ENCODE peak calls at places on chromosomes 7 and 10, in six cellular contexts. M is HCT116, V is K562, P is SK-N-SH, F is HepG2, L is GM12878. N is an unnamed sample.

GRCh38 chr7:674454-675410 is 51.8 kb upstream of the DNAAF5 start:
- DNase-seq in M (no peak), V (no peak), P (no peak), F (no peak), L (no peak), N (no peak)

GRCh38 chr7:18895456-18895855 is 222.0 kb downstream of the TWIST1 start:
- DNase-seq in M (peak; percentile 53), V (no peak), P (no peak), F (no peak), L (no peak), N (peak; percentile 72)

GRCh38 chr7:40047661-40048060 is 86.8 kb downstream of the MPLKIP start:
- DNase-seq in M (no peak), V (no peak), P (no peak), F (peak; percentile 4), L (no peak), N (no peak)

GRCh38 chr10:5481121-5481520 is 18.2 kb downstream of the CALML5 start:
- DNase-seq in M (no peak), V (no peak), P (no peak), F (no peak), L (no peak), N (no peak)

GRCh38 chr7:138919256-138919655 is 61.9 kb downstream of the KIAA1549 start:
- DNase-seq in M (no peak), V (no peak), P (no peak), F (no peak), L (no peak), N (no peak)

GRCh38 chr7:128409435-128410091 is at the start of gene IMPDH1:
- DNase-seq in M (no peak), V (peak; percentile 100), P (peak; percentile 100), F (no peak), L (no peak), N (no peak)

GRCh38 chr10:92880233-92880861 is 32.0 kb downstream of the EXOC6 start:
- DNase-seq in M (peak; percentile 37), V (no peak), P (peak; percentile 37), F (peak; percentile 54), L (no peak), N (no peak)

GRCh38 chr10:31524458-31524857 is 205.4 kb downstream of the ZEB1 start:
- DNase-seq in M (no peak), V (no peak), P (no peak), F (no peak), L (no peak), N (no peak)

GRCh38 chr10:43407576-43408330 is 1.2 kb downstream of the HNRNPF start:
- DNase-seq in M (peak; percentile 76), V (peak; percentile 72), P (peak; percentile 85), F (peak; percentile 89), L (no peak), N (peak; percentile 57)

GRCh38 chr7:95772771-95773581 is 622 bp downstream of the DYNC1I1 start:
- DNase-seq in M (no peak), V (no peak), P (no peak), F (no peak), L (no peak), N (no peak)

GRCh38 chr7:128027485-128027980 is 3.7 kb downstream of the LRRC4 start:
- DNase-seq in M (no peak), V (no peak), P (no peak), F (no peak), L (no peak), N (no peak)

GRCh38 chr7:13467111-13467547 is 522.3 kb downstream of the ETV1 start:
- DNase-seq in M (no peak), V (no peak), P (peak; percentile 59), F (no peak), L (no peak), N (no peak)

GRCh38 chr7:2641406-2642393 is 9.9 kb downstream of the TTYH3 start:
- DNase-seq in M (no peak), V (no peak), P (peak; percentile 75), F (peak; percentile 71), L (peak; percentile 47), N (no peak)

GRCh38 chr7:55271069-55271468 is 94.1 kb upstream of the LANCL2 start:
- DNase-seq in M (no peak), V (no peak), P (no peak), F (no peak), L (no peak), N (no peak)

GRCh38 chr7:126700807-126701604 is 551.7 kb downstream of the GRM8 start:
- DNase-seq in M (peak; percentile 90), V (peak; percentile 79), P (peak; percentile 66), F (peak; percentile 41), L (peak; percentile 98), N (peak; percentile 94)

GRCh38 chr7:133504825-133505224 is 251.9 kb downstream of the EXOC4 start:
- DNase-seq in M (no peak), V (no peak), P (no peak), F (no peak), L (no peak), N (no peak)

GRCh38 chr10:85642421-85643170 is 724.0 kb downstream of the GRID1 start:
- DNase-seq in M (peak; percentile 82), V (no peak), P (no peak), F (peak; percentile 65), L (no peak), N (peak; percentile 96)

GRCh38 chr10:129593953-129594352 is 126.9 kb downstream of the MGMT start:
- DNase-seq in M (no peak), V (no peak), P (no peak), F (no peak), L (no peak), N (no peak)

GRCh38 chr10:10209152-10209551 is 808.5 kb upstream of the CELF2 start:
- DNase-seq in M (no peak), V (no peak), P (no peak), F (no peak), L (no peak), N (no peak)

GRCh38 chr10:29649561-29650551 is 15.1 kb upstream of the SVIL start:
- DNase-seq in M (no peak), V (no peak), P (no peak), F (no peak), L (no peak), N (no peak)

GRCh38 chr10:90227786-90228185 is 526.4 kb downstream of the KIF20B start:
- DNase-seq in M (no peak), V (no peak), P (no peak), F (no peak), L (no peak), N (no peak)

GRCh38 chr7:150948791-150949251 is 29.3 kb downstream of the KCNH2 start:
- DNase-seq in M (no peak), V (no peak), P (peak; percentile 58), F (no peak), L (no peak), N (no peak)

GRCh38 chr7:28166982-28167715 is 13.4 kb downstream of the JAZF1 start:
- DNase-seq in M (no peak), V (no peak), P (no peak), F (no peak), L (no peak), N (no peak)

GRCh38 chr10:95253007-95253406 is 37.8 kb downstream of the PDLIM1 start:
- DNase-seq in M (no peak), V (no peak), P (no peak), F (no peak), L (no peak), N (no peak)

GRCh38 chr7:8453535-8453934 is 20.1 kb downstream of the NXPH1 start:
- DNase-seq in M (no peak), V (no peak), P (no peak), F (no peak), L (no peak), N (no peak)

GRCh38 chr7:112207765-112208164 is 1.3 kb downstream of the ZNF277 start:
- DNase-seq in M (no peak), V (no peak), P (no peak), F (no peak), L (no peak), N (no peak)

GRCh38 chr7:112206238-112207105 is at the start of the genes DOCK4 and ZNF277:
- DNase-seq in M (peak; percentile 96), V (peak; percentile 98), P (peak; percentile 98), F (peak; percentile 97), L (peak; percentile 94), N (peak; percentile 99)

GRCh38 chr7:112204776-112205347 is 1.3 kb downstream of the DOCK4 start:
- DNase-seq in M (no peak), V (no peak), P (no peak), F (no peak), L (no peak), N (no peak)

GRCh38 chr7:112205348-112206237 is 606 bp downstream of the DOCK4 start:
- DNase-seq in M (peak; percentile 7), V (peak; percentile 48), P (peak; percentile 83), F (peak; percentile 48), L (no peak), N (peak; percentile 35)

GRCh38 chr7:112207106-112207592 is 654 bp downstream of the ZNF277 start:
- DNase-seq in M (no peak), V (peak; percentile 27), P (peak; percentile 44), F (no peak), L (no peak), N (no peak)
- TF ChIP-seq SIN3A in M (no peak), V (no peak), P (no peak), F (no peak), L (no peak), N (no peak)

DNA sequence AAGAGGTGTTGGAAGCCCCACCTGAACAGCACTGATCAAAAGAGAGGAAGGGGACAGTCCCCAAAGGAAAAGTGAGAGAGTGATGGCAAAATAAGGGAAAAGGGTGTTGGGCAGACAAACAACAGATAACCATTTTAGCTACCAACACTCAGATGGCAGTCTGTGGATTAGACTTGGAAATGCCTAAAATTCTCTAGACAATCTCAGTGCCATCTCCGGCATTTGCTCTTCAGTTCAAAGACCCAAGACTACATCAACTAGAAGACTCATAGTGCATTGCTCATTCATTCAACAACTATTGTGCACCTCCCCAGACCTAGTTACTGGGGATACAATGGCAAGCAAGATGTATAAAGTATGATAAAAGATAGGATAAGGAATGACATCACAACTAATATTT is 109.4 kb upstream of the ARID5B start:
- DNase-seq in M (no peak), V (no peak), P (no peak), F (no peak), L (no peak), N (no peak)
- TF ChIP-seq REST in M (no peak), V (no peak), P (no peak), F (no peak), L (no peak), N (no peak)

GRCh38 chr7:52260046-52260665 is 775.3 kb upstream of the POM121L12 start:
- DNase-seq in M (no peak), V (no peak), P (peak; percentile 42), F (no peak), L (no peak), N (no peak)
- TF ChIP-seq SIN3A in M (no peak), V (no peak), P (no peak), F (no peak), L (no peak), N (no peak)

GRCh38 chr10:69123306-69123746 is 652 bp upstream of the VPS26A start:
- DNase-seq in M (peak; percentile 41), V (peak; percentile 35), P (peak; percentile 72), F (peak; percentile 31), L (no peak), N (peak; percentile 79)
- TF ChIP-seq REST in M (no peak), V (peak; percentile 84), P (no peak), F (no peak), L (no peak), N (no peak)

GRCh38 chr10:17616403-17617030 is 657 bp downstream of the HACD1 start:
- DNase-seq in M (peak; percentile 21), V (peak; percentile 43), P (peak; percentile 84), F (peak; percentile 64), L (no peak), N (no peak)
- TF ChIP-seq SIN3A in M (no peak), V (no peak), P (peak; percentile 27), F (no peak), L (no peak), N (no peak)

N was measured in Panc1.